ENCODE peak calls at places on chromosomes 12 and 14, in seven cellular contexts. N is LoVo, X is GOT3, A is Daoy, V is putamen, D is SW480, E is tibial artery. M is an unnamed sample.

GRCh38 chr14:56122306-56122705 is 4.1 kb downstream of the PELI2 start:
- DNase-seq in N (no peak), X (no peak), A (no peak), V (no peak), D (no peak), E (no peak), M (peak)

GRCh38 chr12:966715-967114 is 17.2 kb upstream of the RAD52 start:
- DNase-seq in N (no peak), X (no peak), A (no peak), V (no peak), D (no peak), E (no peak), M (no peak)

GRCh38 chr12:96719671-96720362 is 187.2 kb upstream of the NEDD1 start:
- DNase-seq in N (peak), X (no peak), A (peak), V (no peak), D (peak), E (no peak), M (peak)

GRCh38 chr14:80233489-80233888 is 22.2 kb upstream of the DIO2 start:
- DNase-seq in N (no peak), X (no peak), A (no peak), V (no peak), D (no peak), E (no peak), M (no peak)

GRCh38 chr14:56794557-56795283 is 15.6 kb downstream of the OTX2 start:
- DNase-seq in N (no peak), X (no peak), A (no peak), V (no peak), D (no peak), E (no peak), M (no peak)

GRCh38 chr12:18700254-18700653 is 37.6 kb downstream of the PLCZ1 start:
- DNase-seq in N (no peak), X (no peak), A (no peak), V (no peak), D (no peak), E (peak), M (peak)

GRCh38 chr14:20413785-20414117 is 450 bp upstream of the TEP1 start:
- DNase-seq in N (no peak), X (no peak), A (no peak), V (no peak), D (no peak), E (no peak), M (peak)

GRCh38 chr14:103563089-103563620 is 395 bp downstream of the COA8 start:
- DNase-seq in N (peak), X (no peak), A (no peak), V (no peak), D (peak), E (peak), M (no peak)

GRCh38 chr14:70886421-70887206 is 20.6 kb upstream of the PCNX1 start:
- DNase-seq in N (no peak), X (no peak), A (no peak), V (no peak), D (no peak), E (no peak), M (no peak)

GRCh38 chr12:90017316-90017715 is 308.7 kb upstream of the ATP2B1 start:
- DNase-seq in N (no peak), X (no peak), A (no peak), V (no peak), D (no peak), E (no peak), M (no peak)

GRCh38 chr12:60704171-60704914 is 1108.5 kb downstream of the SLC16A7 start:
- DNase-seq in N (no peak), X (no peak), A (no peak), V (no peak), D (no peak), E (no peak), M (no peak)

GRCh38 chr12:89863332-89863938 is 154.8 kb upstream of the ATP2B1 start:
- DNase-seq in N (no peak), X (no peak), A (no peak), V (peak), D (no peak), E (no peak), M (no peak)

GRCh38 chr12:101581190-101581589 is 13.6 kb upstream of the MYBPC1 start:
- DNase-seq in N (no peak), X (no peak), A (no peak), V (no peak), D (no peak), E (no peak), M (no peak)

GRCh38 chr14:24982472-24983155 is 67.3 kb downstream of the STXBP6 start:
- DNase-seq in N (peak), X (no peak), A (peak), V (no peak), D (peak), E (no peak), M (peak)

GRCh38 chr14:56331815-56332214 is 213.6 kb downstream of the PELI2 start:
- DNase-seq in N (no peak), X (no peak), A (no peak), V (no peak), D (no peak), E (no peak), M (no peak)

GRCh38 chr12:5022465-5023061 is 21.1 kb upstream of the KCNA5 start:
- DNase-seq in N (peak), X (no peak), A (peak), V (no peak), D (peak), E (no peak), M (peak)

M was measured in GM23248.